ENCODE peak calls at places on chromosomes 3 and 15, in nine cellular contexts. One of them, this sample, is unnamed.

GRCh38 chr15:35713733-35714132 is 167.8 kb upstream of the DPH6 start:
- DNase-seq in ovary: no peak
- DNase-seq in A549: no peak
- DNase-seq in upper lobe of left lung: no peak
- DNase-seq in suprapubic skin: no peak
- DNase-seq in stomach: no peak
- DNase-seq in GM12878: no peak
- DNase-seq in HepG2: no peak
- DNase-seq in esophagus muscularis mucosa: no peak
- DNase-seq in this sample: no peak

GRCh38 chr15:36175181-36175750 is 404.2 kb upstream of the CDIN1 start:
- DNase-seq in ovary: no peak
- DNase-seq in A549: no peak
- DNase-seq in upper lobe of left lung: no peak
- DNase-seq in suprapubic skin: no peak
- DNase-seq in stomach: no peak
- DNase-seq in GM12878: no peak
- DNase-seq in HepG2: no peak
- DNase-seq in esophagus muscularis mucosa: no peak
- DNase-seq in this sample: no peak

GRCh38 chr3:181694805-181695660 is 16.7 kb upstream of the SOX2 start:
- DNase-seq in ovary: peak; percentile 90
- DNase-seq in A549: no peak
- DNase-seq in upper lobe of left lung: peak; percentile 91
- DNase-seq in suprapubic skin: no peak
- DNase-seq in stomach: peak; percentile 47
- DNase-seq in GM12878: no peak
- DNase-seq in HepG2: no peak
- DNase-seq in esophagus muscularis mucosa: no peak
- DNase-seq in this sample: peak; percentile 32

GRCh38 chr15:39181901-39182300 is 399.0 kb upstream of the THBS1 start:
- DNase-seq in ovary: no peak
- DNase-seq in A549: peak; percentile 13
- DNase-seq in upper lobe of left lung: no peak
- DNase-seq in suprapubic skin: no peak
- DNase-seq in stomach: no peak
- DNase-seq in GM12878: no peak
- DNase-seq in HepG2: peak; percentile 52
- DNase-seq in esophagus muscularis mucosa: no peak
- DNase-seq in this sample: no peak

GRCh38 chr3:141103503-141103902 is 52.4 kb downstream of the SPSB4 start:
- DNase-seq in ovary: no peak
- DNase-seq in A549: no peak
- DNase-seq in upper lobe of left lung: no peak
- DNase-seq in suprapubic skin: peak; percentile 41
- DNase-seq in stomach: no peak
- DNase-seq in GM12878: no peak
- DNase-seq in HepG2: no peak
- DNase-seq in esophagus muscularis mucosa: no peak
- DNase-seq in this sample: no peak

GRCh38 chr3:36907911-36908646 is 36.8 kb downstream of the TRANK1 start:
- DNase-seq in ovary: peak; percentile 52
- DNase-seq in A549: peak; percentile 79
- DNase-seq in upper lobe of left lung: no peak
- DNase-seq in suprapubic skin: no peak
- DNase-seq in stomach: peak; percentile 66
- DNase-seq in GM12878: peak; percentile 24
- DNase-seq in HepG2: peak; percentile 25
- DNase-seq in esophagus muscularis mucosa: no peak
- DNase-seq in this sample: peak; percentile 86

GRCh38 chr3:64972793-64973192 is 285.0 kb upstream of the ADAMTS9 start:
- DNase-seq in ovary: no peak
- DNase-seq in A549: no peak
- DNase-seq in upper lobe of left lung: no peak
- DNase-seq in suprapubic skin: no peak
- DNase-seq in stomach: no peak
- DNase-seq in GM12878: no peak
- DNase-seq in HepG2: no peak
- DNase-seq in esophagus muscularis mucosa: no peak
- DNase-seq in this sample: no peak

GRCh38 chr3:141080407-141080806 is 29.3 kb downstream of the SPSB4 start:
- DNase-seq in ovary: no peak
- DNase-seq in A549: no peak
- DNase-seq in upper lobe of left lung: no peak
- DNase-seq in suprapubic skin: no peak
- DNase-seq in stomach: no peak
- DNase-seq in GM12878: no peak
- DNase-seq in HepG2: no peak
- DNase-seq in esophagus muscularis mucosa: no peak
- DNase-seq in this sample: no peak

GRCh38 chr3:38457111-38458003 is 3.7 kb downstream of the ACVR2B start:
- DNase-seq in ovary: no peak
- DNase-seq in A549: no peak
- DNase-seq in upper lobe of left lung: no peak
- DNase-seq in suprapubic skin: no peak
- DNase-seq in stomach: no peak
- DNase-seq in GM12878: no peak
- DNase-seq in HepG2: no peak
- DNase-seq in esophagus muscularis mucosa: no peak
- DNase-seq in this sample: no peak

GRCh38 chr15:101159096-101159935 is 92.5 kb downstream of the CHSY1 start:
- DNase-seq in ovary: no peak
- DNase-seq in A549: no peak
- DNase-seq in upper lobe of left lung: no peak
- DNase-seq in suprapubic skin: no peak
- DNase-seq in stomach: no peak
- DNase-seq in GM12878: no peak
- DNase-seq in HepG2: no peak
- DNase-seq in esophagus muscularis mucosa: no peak
- DNase-seq in this sample: no peak

DNA sequence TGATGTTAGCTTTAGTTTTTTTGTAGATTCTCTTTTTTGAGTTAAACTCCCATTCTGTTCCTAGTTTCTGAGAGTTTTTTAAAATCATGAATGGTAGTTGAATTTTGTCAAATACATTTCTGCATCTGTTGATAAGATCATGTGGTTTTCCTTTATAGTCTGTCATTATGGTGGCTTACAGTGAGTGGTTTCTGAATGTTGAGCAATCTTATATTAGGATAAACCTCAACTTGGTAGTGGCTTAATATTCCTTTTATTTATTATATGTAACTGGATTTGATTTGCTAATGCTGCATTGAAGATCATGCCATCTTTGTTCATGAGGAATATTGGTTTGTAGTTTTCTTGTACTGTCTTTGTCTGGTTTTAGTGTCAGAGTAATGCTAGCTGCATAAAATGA is 34.9 kb downstream of the NEO1 start:
- DNase-seq in ovary: no peak
- DNase-seq in A549: no peak
- DNase-seq in upper lobe of left lung: no peak
- DNase-seq in suprapubic skin: no peak
- DNase-seq in stomach: no peak
- DNase-seq in GM12878: no peak
- DNase-seq in HepG2: no peak
- DNase-seq in esophagus muscularis mucosa: no peak
- DNase-seq in this sample: no peak
- TF ChIP-seq POLR2A in ovary: no peak
- TF ChIP-seq POLR2A in A549: no peak
- TF ChIP-seq POLR2A in upper lobe of left lung: no peak
- TF ChIP-seq POLR2A in suprapubic skin: no peak
- TF ChIP-seq POLR2A in stomach: no peak
- TF ChIP-seq POLR2A in GM12878: no peak
- TF ChIP-seq POLR2A in HepG2: no peak
- TF ChIP-seq POLR2A in esophagus muscularis mucosa: no peak
- TF ChIP-seq POLR2A in this sample: no peak

GRCh38 chr3:48565591-48566400 is 2.2 kb upstream of the UCN2 start:
- DNase-seq in ovary: no peak
- DNase-seq in A549: peak; percentile 48
- DNase-seq in upper lobe of left lung: no peak
- DNase-seq in suprapubic skin: no peak
- DNase-seq in stomach: no peak
- DNase-seq in GM12878: no peak
- DNase-seq in HepG2: no peak
- DNase-seq in esophagus muscularis mucosa: no peak
- DNase-seq in this sample: no peak
- TF ChIP-seq EP300 in ovary: no peak
- TF ChIP-seq EP300 in A549: no peak
- TF ChIP-seq EP300 in upper lobe of left lung: no peak
- TF ChIP-seq EP300 in suprapubic skin: no peak
- TF ChIP-seq EP300 in stomach: no peak
- TF ChIP-seq EP300 in GM12878: no peak
- TF ChIP-seq EP300 in HepG2: no peak
- TF ChIP-seq EP300 in esophagus muscularis mucosa: no peak
- TF ChIP-seq EP300 in this sample: no peak

DNA sequence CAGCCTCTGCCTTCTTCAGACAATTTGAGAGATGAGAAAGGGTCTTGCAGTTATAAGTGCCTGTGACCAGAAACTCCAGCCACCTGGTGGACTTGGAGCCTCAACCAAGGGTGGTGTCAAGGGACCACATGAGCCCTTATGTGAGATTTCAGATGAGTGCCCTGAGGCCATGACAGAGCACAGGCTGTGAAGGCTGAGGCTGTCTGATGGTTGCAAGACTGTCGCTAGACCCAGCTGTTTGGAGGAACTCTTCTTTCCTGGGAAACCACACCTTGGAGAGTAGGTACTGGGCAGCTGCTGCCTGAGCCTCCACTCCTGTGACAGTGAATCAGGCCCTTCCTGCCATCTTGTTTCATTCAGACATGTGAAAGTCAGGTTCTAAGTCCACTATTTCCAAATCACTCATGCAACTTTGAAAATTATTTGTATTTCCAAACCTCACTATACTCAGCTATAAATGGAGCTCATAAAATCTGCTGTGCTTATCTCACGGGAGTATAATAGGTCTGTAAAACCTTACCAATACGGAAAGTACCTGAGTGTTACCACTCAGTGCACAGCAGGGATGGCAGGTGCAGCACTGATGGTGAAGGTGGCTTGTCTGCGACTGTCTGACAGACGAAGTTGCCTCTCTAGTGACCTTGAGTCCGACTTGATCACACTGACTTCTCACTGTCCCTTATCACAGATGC is 99.4 kb downstream of the RPL39L start:
- DNase-seq in ovary: no peak
- DNase-seq in A549: no peak
- DNase-seq in upper lobe of left lung: no peak
- DNase-seq in suprapubic skin: no peak
- DNase-seq in stomach: no peak
- DNase-seq in GM12878: no peak
- DNase-seq in HepG2: peak; percentile 61
- DNase-seq in esophagus muscularis mucosa: no peak
- DNase-seq in this sample: peak; percentile 63
- TF ChIP-seq POLR2A in ovary: no peak
- TF ChIP-seq POLR2A in A549: no peak
- TF ChIP-seq POLR2A in upper lobe of left lung: no peak
- TF ChIP-seq POLR2A in suprapubic skin: no peak
- TF ChIP-seq POLR2A in stomach: no peak
- TF ChIP-seq POLR2A in GM12878: peak; percentile 60
- TF ChIP-seq POLR2A in HepG2: peak; percentile 46
- TF ChIP-seq POLR2A in esophagus muscularis mucosa: no peak
- TF ChIP-seq POLR2A in this sample: peak; percentile 36

GRCh38 chr3:45113625-45114050 is 32.5 kb downstream of the CDCP1 start:
- DNase-seq in ovary: no peak
- DNase-seq in A549: no peak
- DNase-seq in upper lobe of left lung: no peak
- DNase-seq in suprapubic skin: no peak
- DNase-seq in stomach: peak; percentile 57
- DNase-seq in GM12878: no peak
- DNase-seq in HepG2: no peak
- DNase-seq in esophagus muscularis mucosa: no peak
- DNase-seq in this sample: no peak
- TF ChIP-seq EP300 in ovary: no peak
- TF ChIP-seq EP300 in A549: no peak
- TF ChIP-seq EP300 in upper lobe of left lung: no peak
- TF ChIP-seq EP300 in suprapubic skin: no peak
- TF ChIP-seq EP300 in stomach: no peak
- TF ChIP-seq EP300 in GM12878: no peak
- TF ChIP-seq EP300 in HepG2: no peak
- TF ChIP-seq EP300 in esophagus muscularis mucosa: no peak
- TF ChIP-seq EP300 in this sample: no peak

DNA sequence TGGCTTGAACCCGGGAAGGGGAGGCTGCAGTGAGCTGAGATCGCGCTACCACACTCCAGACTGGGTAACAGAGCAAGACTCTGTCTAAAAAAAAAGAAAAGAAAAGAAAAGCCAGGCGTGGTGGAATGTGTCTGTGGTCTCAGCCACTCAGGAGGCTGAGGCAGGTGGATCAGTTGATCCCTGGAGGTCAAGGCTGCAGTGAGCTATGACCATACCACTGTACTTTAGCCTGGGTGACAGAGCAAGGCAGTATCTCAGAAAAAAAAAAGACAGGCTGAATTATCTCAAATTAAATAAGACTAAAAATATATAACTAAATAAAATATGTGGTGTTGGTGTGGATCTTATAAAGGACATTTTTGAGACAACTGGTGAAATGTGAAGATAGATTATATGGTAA is 20.6 kb downstream of the SMARCC1 start:
- DNase-seq in ovary: no peak
- DNase-seq in A549: no peak
- DNase-seq in upper lobe of left lung: no peak
- DNase-seq in suprapubic skin: no peak
- DNase-seq in stomach: no peak
- DNase-seq in GM12878: no peak
- DNase-seq in HepG2: no peak
- DNase-seq in esophagus muscularis mucosa: no peak
- DNase-seq in this sample: no peak
- TF ChIP-seq POLR2A in ovary: no peak
- TF ChIP-seq POLR2A in A549: no peak
- TF ChIP-seq POLR2A in upper lobe of left lung: no peak
- TF ChIP-seq POLR2A in suprapubic skin: no peak
- TF ChIP-seq POLR2A in stomach: no peak
- TF ChIP-seq POLR2A in GM12878: no peak
- TF ChIP-seq POLR2A in HepG2: no peak
- TF ChIP-seq POLR2A in esophagus muscularis mucosa: no peak
- TF ChIP-seq POLR2A in this sample: no peak

This sample was measured in transverse colon.